ENCODE peak calls at places on chromosomes 5 and 9, in ten cellular contexts. Z, W, I, A, G, Y, Q, P, E and V are unnamed samples.

GRCh38 chr9:95826183-95826838 is 49.2 kb upstream of the ERCC6L2 start:
- DNase-seq in I (no peak), G (no peak), W (no peak), E (no peak), Z (no peak), Y (no peak), A (no peak), Q (no peak), P (no peak), V (no peak)

GRCh38 chr5:134603059-134603458 is 29.6 kb downstream of the SAR1B start:
- DNase-seq in Q (peak), P (no peak), Y (no peak), G (no peak), W (no peak), E (no peak), A (no peak), Z (peak), I (peak), V (no peak)

GRCh38 chr9:91426123-91426745 is 2.6 kb upstream of the NFIL3 start:
- DNase-seq in G (no peak), A (no peak), E (peak), Z (no peak), P (no peak), Q (peak), W (peak), Y (no peak), I (peak), V (peak)

GRCh38 chr5:128111818-128112448 is 28.4 kb downstream of the SLC12A2 start:
- DNase-seq in E (no peak), W (no peak), Z (peak), G (no peak), A (no peak), Y (no peak), I (peak), Q (peak), P (no peak), V (no peak)

GRCh38 chr5:80921026-80921425 is 39.1 kb upstream of the RASGRF2 start:
- DNase-seq in G (no peak), A (peak), Y (no peak), I (peak), P (no peak), W (peak), E (no peak), Q (no peak), Z (no peak), V (peak)

GRCh38 chr9:131011274-131012022 is 2.5 kb downstream of the LAMC3 start:
- DNase-seq in P (no peak), Q (no peak), E (no peak), Z (no peak), G (no peak), W (peak), A (peak), I (no peak), Y (peak), V (no peak)

GRCh38 chr5:150781706-150782614 is 3.4 kb downstream of the SMIM3 start:
- DNase-seq in W (no peak), Z (peak), E (no peak), Q (peak), G (peak), I (peak), A (peak), P (no peak), Y (peak), V (peak)

GRCh38 chr5:152314196-152314829 is 90.8 kb downstream of the NMUR2 start:
- DNase-seq in I (no peak), Y (no peak), P (no peak), G (no peak), E (no peak), Z (no peak), W (no peak), Q (no peak), A (no peak), V (no peak)

GRCh38 chr9:2473691-2474090 is 147.9 kb upstream of the VLDLR start:
- DNase-seq in G (no peak), Q (no peak), P (no peak), Z (no peak), W (no peak), E (no peak), A (no peak), I (no peak), Y (no peak), V (no peak)

GRCh38 chr5:68534131-68534940 is 318.8 kb downstream of the PIK3R1 start:
- DNase-seq in I (no peak), Z (peak), G (peak), W (no peak), Q (peak), E (no peak), P (peak), Y (peak), A (no peak), V (peak)

GRCh38 chr5:96781031-96781733 is 26.6 kb downstream of the ERAP1 start:
- DNase-seq in Y (no peak), A (no peak), I (peak), P (no peak), W (no peak), Z (peak), Q (peak), E (peak), G (no peak), V (no peak)

GRCh38 chr5:105506692-105507277 is 1944.2 kb upstream of the NUDT12 start:
- DNase-seq in Z (no peak), W (peak), E (peak), I (no peak), A (peak), P (no peak), Y (no peak), Q (no peak), G (no peak), V (peak)

GRCh38 chr5:83095973-83096539 is 18.7 kb downstream of the XRCC4 start:
- DNase-seq in W (peak), P (no peak), Q (peak), A (no peak), I (peak), Y (no peak), Z (peak), E (peak), G (no peak), V (no peak)

GRCh38 chr5:45507174-45507573 is 189.0 kb downstream of the HCN1 start:
- DNase-seq in P (no peak), E (no peak), A (no peak), W (peak), Y (no peak), Q (no peak), Z (no peak), I (no peak), G (no peak), V (no peak)

GRCh38 chr5:135576075-135576599 is 2.7 kb downstream of the CXCL14 start:
- DNase-seq in I (no peak), Y (no peak), G (no peak), Z (peak), Q (peak), P (no peak), E (no peak), A (peak), W (peak), V (peak)

GRCh38 chr5:133753856-133754255 is 141.5 kb upstream of the FSTL4 start:
- DNase-seq in E (no peak), P (no peak), Q (no peak), Y (no peak), I (peak), W (no peak), G (no peak), A (no peak), Z (no peak), V (no peak)

GRCh38 chr5:95962785-95963184 is 1.1 kb upstream of the ELL2 start:
- DNase-seq in P (no peak), G (no peak), Q (no peak), I (no peak), E (no peak), Z (no peak), A (peak), W (peak), Y (no peak), V (peak)

GRCh38 chr5:137217599-137218200 is 281.4 kb downstream of the SPOCK1 start:
- DNase-seq in I (peak), P (no peak), W (peak), G (no peak), E (no peak), A (no peak), Q (peak), Y (no peak), Z (peak), V (no peak)

GRCh38 chr9:97470076-97470475 is 31.4 kb upstream of the TMOD1 start:
- DNase-seq in W (peak), P (no peak), I (no peak), Y (no peak), Q (no peak), G (no peak), Z (no peak), E (peak), A (peak), V (peak)

GRCh38 chr5:113574417-113574816 is 60.9 kb downstream of the YTHDC2 start:
- DNase-seq in Y (peak), Z (peak), I (peak), A (no peak), E (no peak), W (no peak), Q (peak), G (no peak), P (no peak), V (no peak)

GRCh38 chr5:94094793-94095441 is 353.5 kb upstream of the POU5F2 start:
- DNase-seq in Q (no peak), W (no peak), A (no peak), Y (no peak), E (no peak), Z (no peak), P (no peak), I (no peak), G (no peak), V (no peak)

GRCh38 chr5:178288373-178289368 is 56.1 kb upstream of the PHYKPL start:
- DNase-seq in G (no peak), Y (peak), Q (peak), Z (no peak), I (peak), P (peak), A (no peak), E (no peak), W (no peak), V (peak)

GRCh38 chr9:108766786-108767185 is 89.0 kb downstream of the ACTL7B start:
- DNase-seq in W (peak), E (no peak), Z (no peak), I (no peak), Y (no peak), G (no peak), A (peak), P (no peak), Q (no peak), V (no peak)

GRCh38 chr9:137783521-137783920 is 94.1 kb upstream of the CACNA1B start:
- DNase-seq in I (no peak), Y (peak), G (no peak), P (no peak), W (no peak), E (no peak), Z (no peak), A (no peak), Q (no peak), V (no peak)

GRCh38 chr9:71249729-71250317 is 128.4 kb upstream of the TRPM3 start:
- DNase-seq in G (peak), A (no peak), Y (no peak), Z (peak), Q (peak), E (peak), W (peak), P (peak), I (peak), V (peak)

GRCh38 chr9:129557192-129558036 is 63.5 kb downstream of the C9orf50 start:
- DNase-seq in A (peak), I (no peak), Z (peak), E (peak), Q (peak), G (no peak), W (peak), P (peak), Y (peak), V (peak)

GRCh38 chr9:36017278-36017677 is 19.4 kb upstream of the RECK start:
- DNase-seq in W (no peak), E (no peak), Y (no peak), A (no peak), I (no peak), Q (no peak), P (no peak), G (no peak), Z (no peak), V (no peak)

GRCh38 chr5:72074238-72074637 is 33.0 kb upstream of the MAP1B start:
- DNase-seq in Q (no peak), G (no peak), E (no peak), Y (no peak), A (no peak), P (no peak), Z (no peak), I (no peak), W (no peak), V (no peak)

GRCh38 chr9:21812415-21812814 is 10.0 kb downstream of the MTAP start:
- DNase-seq in Q (peak), G (no peak), Z (peak), A (no peak), W (peak), P (no peak), E (no peak), Y (no peak), I (peak), V (no peak)

GRCh38 chr5:84411832-84412605 is 27.3 kb upstream of the EDIL3 start:
- DNase-seq in P (no peak), I (peak), Z (peak), W (no peak), Y (no peak), Q (peak), G (no peak), E (no peak), A (no peak), V (no peak)

GRCh38 chr9:3900673-3901318 is 375.0 kb upstream of the RFX3 start:
- DNase-seq in Q (no peak), W (peak), G (no peak), I (no peak), A (no peak), P (no peak), E (no peak), Z (no peak), Y (no peak), V (no peak)

GRCh38 chr5:88452820-88453219 is 184.2 kb upstream of the TMEM161B start:
- DNase-seq in W (peak), E (no peak), P (no peak), A (no peak), Q (peak), I (no peak), Z (peak), G (no peak), Y (no peak), V (peak)

GRCh38 chr5:33513786-33514185 is 73.0 kb downstream of the TARS1 start:
- DNase-seq in I (no peak), Q (no peak), Y (no peak), P (no peak), G (no peak), W (no peak), E (no peak), Z (no peak), A (no peak), V (no peak)

GRCh38 chr5:115774684-115775083 is 41.8 kb downstream of the CDO1 start:
- DNase-seq in W (no peak), P (no peak), Q (no peak), Z (no peak), Y (no peak), E (no peak), G (no peak), I (no peak), A (no peak), V (no peak)

GRCh38 chr5:118326496-118327045 is 661.8 kb downstream of the DTWD2 start:
- DNase-seq in G (no peak), Y (no peak), W (no peak), E (no peak), Z (peak), A (no peak), P (no peak), I (no peak), Q (peak), V (no peak)

GRCh38 chr9:114275246-114275994 is 47.5 kb upstream of the ORM1 start:
- DNase-seq in A (peak), I (no peak), P (no peak), G (no peak), Z (no peak), W (no peak), E (no peak), Q (no peak), Y (peak), V (no peak)

GRCh38 chr9:83459830-83460229 is 78.4 kb downstream of the FRMD3 start:
- DNase-seq in I (no peak), P (no peak), Y (no peak), G (no peak), W (no peak), Z (no peak), Q (no peak), A (no peak), E (no peak), V (no peak)

GRCh38 chr9:83458530-83458929 is 79.7 kb downstream of the FRMD3 start:
- DNase-seq in G (no peak), P (no peak), E (no peak), W (no peak), I (no peak), A (no peak), Q (no peak), Y (no peak), Z (no peak), V (no peak)

GRCh38 chr9:83451308-83451707 is 86.9 kb downstream of the FRMD3 start:
- DNase-seq in W (peak), G (no peak), Z (no peak), Y (no peak), E (no peak), A (no peak), P (no peak), I (peak), Q (no peak), V (no peak)

GRCh38 chr9:83456226-83456625 is 82.0 kb downstream of the FRMD3 start:
- DNase-seq in A (no peak), Y (no peak), E (no peak), G (no peak), P (no peak), W (no peak), I (no peak), Q (no peak), Z (no peak), V (no peak)

GRCh38 chr9:83457005-83457404 is 81.2 kb downstream of the FRMD3 start:
- DNase-seq in A (no peak), Y (no peak), E (no peak), I (no peak), G (no peak), Z (no peak), Q (no peak), W (no peak), P (no peak), V (no peak)
- H3K27ac ChIP-seq in A (no peak), Y (no peak), E (no peak), I (no peak), G (peak), Z (no peak), Q (no peak), W (no peak), P (no peak), V (no peak)

GRCh38 chr5:623531-623930 is 11.4 kb downstream of the CEP72 start:
- DNase-seq in Y (peak), W (no peak), I (no peak), Z (no peak), P (no peak), E (no peak), Q (no peak), A (no peak), G (no peak), V (no peak)

GRCh38 chr5:621341-621761 is 9.2 kb downstream of the CEP72 start:
- DNase-seq in Z (no peak), W (no peak), P (no peak), Y (peak), E (no peak), I (no peak), G (no peak), A (no peak), Q (no peak), V (no peak)

GRCh38 chr5:622946-623522 is 10.9 kb downstream of the CEP72 start:
- DNase-seq in G (no peak), Y (peak), P (no peak), Q (no peak), A (no peak), E (no peak), I (no peak), W (no peak), Z (no peak), V (no peak)

GRCh38 chr5:620586-621180 is 8.5 kb downstream of the CEP72 start:
- DNase-seq in Y (no peak), A (no peak), G (no peak), Z (no peak), P (no peak), Q (no peak), I (no peak), E (no peak), W (no peak), V (no peak)

DNA sequence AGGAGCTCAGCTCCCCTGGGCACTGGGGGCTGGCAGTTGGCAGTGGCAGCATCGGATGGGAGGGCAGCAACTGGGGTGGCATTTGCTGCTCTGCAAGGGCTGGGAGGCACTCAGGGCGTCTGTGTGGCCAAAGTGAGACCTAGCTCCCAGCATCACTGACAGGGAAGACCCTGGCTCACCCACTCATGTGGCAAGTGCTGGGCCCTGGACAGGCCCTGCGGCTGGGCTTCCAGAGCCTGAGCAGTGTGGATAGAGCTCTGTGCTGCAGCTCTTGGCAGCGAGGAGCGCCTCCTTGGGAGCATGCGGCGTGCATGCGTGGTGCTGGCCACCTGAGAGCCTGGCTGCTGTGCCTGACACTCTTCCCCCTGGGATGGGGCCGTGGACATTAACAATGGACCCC is 10.2 kb downstream of the CEP72 start:
- DNase-seq in P (no peak), I (no peak), W (no peak), Y (peak), Q (no peak), E (no peak), A (no peak), G (no peak), Z (no peak), V (no peak)
- H3K9ac ChIP-seq in P (no peak), I (no peak), W (no peak), Y (no peak), Q (no peak), E (no peak), A (no peak), G (no peak), Z (no peak), V (no peak)

GRCh38 chr5:160727296-160727997 is 124.6 kb downstream of the ATP10B start:
- DNase-seq in Z (no peak), G (no peak), W (peak), E (no peak), Q (no peak), A (no peak), P (no peak), I (no peak), Y (no peak), V (no peak)

GRCh38 chr5:160726721-160727120 is 125.3 kb downstream of the ATP10B start:
- DNase-seq in W (peak), Z (no peak), I (no peak), A (no peak), P (no peak), Y (no peak), E (no peak), Q (no peak), G (no peak), V (no peak)
- H3K27ac ChIP-seq in W (peak), Z (no peak), I (no peak), A (no peak), P (no peak), Y (no peak), E (no peak), Q (no peak), G (no peak), V (no peak)

GRCh38 chr9:70034292-70034711 is 9.3 kb upstream of the MAMDC2 start:
- DNase-seq in G (no peak), Q (peak), A (no peak), Y (no peak), Z (peak), E (no peak), W (no peak), P (no peak), I (peak), V (no peak)
- H3K9ac ChIP-seq in G (no peak), Q (no peak), A (no peak), Y (no peak), Z (peak), E (no peak), W (no peak), P (no peak), I (no peak), V (no peak)

GRCh38 chr9:38389313-38389712 is 3.2 kb upstream of the ALDH1B1 start:
- DNase-seq in Q (peak), I (no peak), A (no peak), W (no peak), E (no peak), Y (no peak), G (no peak), Z (peak), P (no peak), V (no peak)

GRCh38 chr9:38391278-38392118 is 1.0 kb upstream of the ALDH1B1 start:
- DNase-seq in Z (no peak), P (no peak), A (no peak), I (no peak), Q (no peak), W (no peak), G (no peak), E (no peak), Y (peak), V (no peak)

GRCh38 chr9:38390442-38390841 is 2.1 kb upstream of the ALDH1B1 start:
- DNase-seq in I (no peak), E (no peak), Q (no peak), A (no peak), P (no peak), W (no peak), G (no peak), Z (no peak), Y (no peak), V (no peak)

GRCh38 chr9:38392235-38393127 is at the start of gene ALDH1B1:
- DNase-seq in Y (peak), I (peak), W (peak), Q (peak), G (peak), A (peak), Z (peak), P (peak), E (peak), V (peak)

DNA sequence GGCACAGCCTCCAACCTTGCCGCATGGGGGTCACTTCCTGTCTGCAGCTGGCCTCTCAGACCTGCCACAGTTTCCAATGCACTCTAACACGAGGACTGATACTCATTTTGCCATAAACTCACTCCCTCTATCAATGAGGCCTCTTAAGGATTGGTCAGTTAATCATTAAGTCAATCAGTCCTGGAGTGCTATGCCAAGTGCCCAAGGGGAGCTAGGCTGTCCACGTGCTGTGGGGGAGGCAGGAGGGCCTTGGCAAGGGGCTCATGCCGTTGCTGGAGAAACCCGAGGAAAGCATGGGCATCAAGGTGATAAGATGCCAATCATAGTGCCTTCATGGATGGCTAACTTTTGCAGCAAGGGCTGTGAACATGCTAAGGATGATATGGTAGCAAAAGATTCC is 1.7 kb upstream of the ALDH1B1 start:
- DNase-seq in G (no peak), E (no peak), A (no peak), I (no peak), Z (no peak), Q (no peak), W (no peak), P (no peak), Y (no peak), V (no peak)
- H3K27ac ChIP-seq in G (peak), E (no peak), A (no peak), I (no peak), Z (no peak), Q (no peak), W (no peak), P (no peak), Y (peak), V (no peak)